ENCODE peak calls at places on chromosomes 6 and 20, in five cellular contexts. Q is adrenal gland; D is naive thymus-derived CD4-positive, alpha-beta T cell; K is body of pancreas; P is A172. Z is an unnamed sample.

GRCh38 chr6:146881228-146882181 is 282.7 kb downstream of the ADGB start:
- DNase-seq in P (no peak), Q (no peak), K (no peak), D (no peak), Z (no peak)

GRCh38 chr6:123380257-123380656 is 256.5 kb downstream of the TRDN start:
- DNase-seq in D (no peak), P (peak; percentile 61), Q (no peak), K (no peak), Z (no peak)

GRCh38 chr6:85436939-85437495 is 12.9 kb upstream of the NT5E start:
- DNase-seq in D (no peak), P (peak; percentile 62), K (no peak), Q (no peak), Z (no peak)

GRCh38 chr6:106540432-106540831 is 88.9 kb downstream of the RTN4IP1 start:
- DNase-seq in K (no peak), D (no peak), P (no peak), Q (no peak), Z (no peak)

GRCh38 chr6:100267721-100268123 is 197.0 kb downstream of the SIM1 start:
- DNase-seq in D (no peak), Q (no peak), P (peak; percentile 44), K (no peak), Z (no peak)

GRCh38 chr20:31833931-31834521 is 11.4 kb downstream of the FOXS1 start:
- DNase-seq in P (no peak), D (no peak), K (no peak), Q (no peak), Z (no peak)

GRCh38 chr20:60572991-60573390 is 614.8 kb downstream of the CDH26 start:
- DNase-seq in Q (no peak), K (no peak), D (no peak), P (no peak), Z (no peak)

GRCh38 chr6:83193747-83194582 is 808 bp downstream of the RWDD2A start:
- DNase-seq in P (no peak), D (peak; percentile 15), K (peak; percentile 69), Q (peak; percentile 56), Z (peak; percentile 15)

GRCh38 chr6:34189806-34190503 is 44.1 kb upstream of the GRM4 start:
- DNase-seq in Q (peak; percentile 23), P (no peak), D (peak; percentile 55), K (no peak), Z (peak; percentile 48)

GRCh38 chr6:148335582-148335981 is 7.1 kb upstream of the SASH1 start:
- DNase-seq in D (no peak), K (no peak), Q (no peak), P (peak; percentile 72), Z (no peak)

GRCh38 chr6:11714116-11714797 is 64.3 kb downstream of the ADTRP start:
- DNase-seq in P (no peak), Q (no peak), D (peak; percentile 53), K (no peak), Z (peak; percentile 47)

GRCh38 chr6:57248311-57248895 is 26.3 kb upstream of the RAB23 start:
- DNase-seq in P (peak; percentile 31), Q (no peak), D (no peak), K (no peak), Z (no peak)

GRCh38 chr6:146211646-146212045 is 182.8 kb downstream of the GRM1 start:
- DNase-seq in D (no peak), K (no peak), P (no peak), Q (no peak), Z (no peak)

GRCh38 chr6:157479464-157480303 is 98.7 kb downstream of the ZDHHC14 start:
- DNase-seq in P (no peak), Q (no peak), D (no peak), K (no peak), Z (no peak)

GRCh38 chr6:170438402-170438753 is 114.7 kb downstream of the PSMB1 start:
- DNase-seq in D (no peak), P (peak; percentile 97), K (peak; percentile 96), Q (peak; percentile 75), Z (no peak)

GRCh38 chr6:43582911-43583310 is 6.9 kb downstream of the POLH start:
- DNase-seq in P (no peak), D (no peak), Q (no peak), K (no peak), Z (no peak)

GRCh38 chr20:59118855-59119254 is 44.8 kb upstream of the ZNF831 start:
- DNase-seq in P (no peak), D (no peak), Q (no peak), K (no peak), Z (no peak)

GRCh38 chr6:36727491-36728021 is 29.9 kb downstream of the RAB44 start:
- DNase-seq in D (no peak), Q (no peak), K (no peak), P (peak; percentile 80), Z (no peak)

GRCh38 chr6:109428889-109429477 is 11.4 kb downstream of the PPIL6 start:
- DNase-seq in K (no peak), P (peak; percentile 24), D (no peak), Q (no peak), Z (no peak)

GRCh38 chr6:139990865-139991264 is 616.4 kb upstream of the CITED2 start:
- DNase-seq in D (no peak), Q (peak; percentile 50), P (no peak), K (peak; percentile 16), Z (no peak)

GRCh38 chr6:85865665-85866372 is 223.1 kb upstream of the SYNCRIP start:
- DNase-seq in P (peak; percentile 68), D (no peak), K (peak; percentile 22), Q (no peak), Z (no peak)

GRCh38 chr20:49676581-49677291 is 36.9 kb downstream of the B4GALT5 start:
- DNase-seq in K (no peak), D (no peak), P (peak; percentile 59), Q (no peak), Z (peak; percentile 77)

GRCh38 chr6:14386263-14386981 is 268.9 kb downstream of the CD83 start:
- DNase-seq in P (no peak), K (no peak), Q (no peak), D (no peak), Z (no peak)

GRCh38 chr6:104306206-104306605 is 553.5 kb downstream of the HACE1 start:
- DNase-seq in D (no peak), Q (no peak), P (no peak), K (no peak), Z (no peak)

GRCh38 chr6:13260116-13260598 is 68.2 kb downstream of the TBC1D7 start:
- DNase-seq in P (no peak), Q (no peak), K (no peak), D (no peak), Z (no peak)

GRCh38 chr20:48578397-48579098 is 249.3 kb downstream of the PREX1 start:
- DNase-seq in P (no peak), Q (no peak), K (no peak), D (no peak), Z (no peak)

GRCh38 chr6:22079788-22080187 is 217.0 kb downstream of the PRL start:
- DNase-seq in P (no peak), K (no peak), Q (no peak), D (no peak), Z (no peak)

GRCh38 chr6:20876016-20876415 is 341.8 kb downstream of the CDKAL1 start:
- DNase-seq in P (peak; percentile 57), K (no peak), Q (no peak), D (no peak), Z (no peak)

GRCh38 chr6:138291036-138291848 is 73.0 kb upstream of the PBOV1 start:
- DNase-seq in K (no peak), Q (no peak), P (no peak), D (no peak), Z (no peak)

GRCh38 chr6:37874726-37875125 is 55.2 kb downstream of the ZFAND3 start:
- DNase-seq in P (no peak), Q (no peak), K (no peak), D (no peak), Z (no peak)

GRCh38 chr6:84618046-84618752 is 146.2 kb downstream of the TBX18 start:
- DNase-seq in P (peak; percentile 86), D (no peak), Q (no peak), K (no peak), Z (no peak)

GRCh38 chr6:151112130-151112529 is 127.6 kb upstream of the AKAP12 start:
- DNase-seq in D (no peak), P (no peak), Q (no peak), K (no peak), Z (no peak)

GRCh38 chr6:20953019-20953418 is 418.8 kb downstream of the CDKAL1 start:
- DNase-seq in Q (no peak), D (no peak), P (peak; percentile 10), K (no peak), Z (no peak)

GRCh38 chr6:5423251-5423650 is 161.9 kb downstream of the FARS2 start:
- DNase-seq in P (no peak), D (no peak), K (no peak), Q (no peak), Z (no peak)

GRCh38 chr6:137767931-137768690 is 98.9 kb upstream of the TNFAIP3 start:
- DNase-seq in D (no peak), Q (no peak), P (no peak), K (no peak), Z (no peak)

GRCh38 chr6:114085206-114085605 is 114.3 kb upstream of the HDAC2 start:
- DNase-seq in P (no peak), D (no peak), K (no peak), Q (no peak), Z (no peak)

GRCh38 chr6:19121516-19121915 is 715.7 kb upstream of the ID4 start:
- DNase-seq in K (no peak), Q (no peak), D (no peak), P (no peak), Z (no peak)